ENCODE peak calls at places on chromosome 17, in six cellular contexts. One of them, this sample, is unnamed.

GRCh38 chr17:4073983-4074830 is 68.6 kb downstream of the ZZEF1 start:
- DNase-seq in germinal center: peak
- DNase-seq in suprapubic skin: no peak
- DNase-seq in fibroblast of pulmonary artery: no peak
- DNase-seq in transverse colon: peak
- DNase-seq in CD8-positive, alpha-beta T cell: no peak
- DNase-seq in this sample: no peak

GRCh38 chr17:56833023-56833811 is 503 bp downstream of the C17orf67 start:
- DNase-seq in germinal center: peak
- DNase-seq in suprapubic skin: peak
- DNase-seq in fibroblast of pulmonary artery: peak
- DNase-seq in transverse colon: peak
- DNase-seq in CD8-positive, alpha-beta T cell: peak
- DNase-seq in this sample: peak

GRCh38 chr17:42179911-42180410 is 981 bp downstream of the KCNH4 start:
- DNase-seq in germinal center: peak
- DNase-seq in suprapubic skin: peak
- DNase-seq in fibroblast of pulmonary artery: peak
- DNase-seq in transverse colon: peak
- DNase-seq in CD8-positive, alpha-beta T cell: no peak
- DNase-seq in this sample: no peak

GRCh38 chr17:14886200-14886739 is 378.9 kb downstream of the PMP22 start:
- DNase-seq in germinal center: no peak
- DNase-seq in suprapubic skin: no peak
- DNase-seq in fibroblast of pulmonary artery: peak
- DNase-seq in transverse colon: no peak
- DNase-seq in CD8-positive, alpha-beta T cell: no peak
- DNase-seq in this sample: no peak

GRCh38 chr17:8673621-8674020 is 43.1 kb upstream of the MYH10 start:
- DNase-seq in germinal center: no peak
- DNase-seq in suprapubic skin: no peak
- DNase-seq in fibroblast of pulmonary artery: peak
- DNase-seq in transverse colon: no peak
- DNase-seq in CD8-positive, alpha-beta T cell: no peak
- DNase-seq in this sample: no peak

GRCh38 chr17:19723967-19724366 is 7.6 kb upstream of the SLC47A2 start:
- DNase-seq in germinal center: no peak
- DNase-seq in suprapubic skin: peak
- DNase-seq in fibroblast of pulmonary artery: no peak
- DNase-seq in transverse colon: no peak
- DNase-seq in CD8-positive, alpha-beta T cell: no peak
- DNase-seq in this sample: no peak

GRCh38 chr17:73697872-73698271 is 53.6 kb upstream of the SDK2 start:
- DNase-seq in germinal center: no peak
- DNase-seq in suprapubic skin: peak
- DNase-seq in fibroblast of pulmonary artery: no peak
- DNase-seq in transverse colon: peak
- DNase-seq in CD8-positive, alpha-beta T cell: no peak
- DNase-seq in this sample: peak

GRCh38 chr17:65515512-65515911 is 45.9 kb downstream of the AXIN2 start:
- DNase-seq in germinal center: no peak
- DNase-seq in suprapubic skin: peak
- DNase-seq in fibroblast of pulmonary artery: no peak
- DNase-seq in transverse colon: no peak
- DNase-seq in CD8-positive, alpha-beta T cell: no peak
- DNase-seq in this sample: no peak

GRCh38 chr17:45288825-45289224 is 26.9 kb upstream of the SPATA32 start:
- DNase-seq in germinal center: no peak
- DNase-seq in suprapubic skin: peak
- DNase-seq in fibroblast of pulmonary artery: no peak
- DNase-seq in transverse colon: no peak
- DNase-seq in CD8-positive, alpha-beta T cell: no peak
- DNase-seq in this sample: no peak

GRCh38 chr17:1312261-1312870 is 32.9 kb downstream of the TRARG1 start:
- DNase-seq in germinal center: no peak
- DNase-seq in suprapubic skin: no peak
- DNase-seq in fibroblast of pulmonary artery: no peak
- DNase-seq in transverse colon: no peak
- DNase-seq in CD8-positive, alpha-beta T cell: no peak
- DNase-seq in this sample: no peak

GRCh38 chr17:44677136-44677535 is 12.4 kb downstream of the CCDC43 start:
- DNase-seq in germinal center: no peak
- DNase-seq in suprapubic skin: no peak
- DNase-seq in fibroblast of pulmonary artery: peak
- DNase-seq in transverse colon: no peak
- DNase-seq in CD8-positive, alpha-beta T cell: no peak
- DNase-seq in this sample: no peak

GRCh38 chr17:20028436-20028835 is 19.3 kb downstream of the SPECC1 start:
- DNase-seq in germinal center: no peak
- DNase-seq in suprapubic skin: no peak
- DNase-seq in fibroblast of pulmonary artery: peak
- DNase-seq in transverse colon: no peak
- DNase-seq in CD8-positive, alpha-beta T cell: no peak
- DNase-seq in this sample: no peak

GRCh38 chr17:64320613-64321553 is 57.8 kb upstream of the TEX2 start:
- DNase-seq in germinal center: peak
- DNase-seq in suprapubic skin: peak
- DNase-seq in fibroblast of pulmonary artery: peak
- DNase-seq in transverse colon: peak
- DNase-seq in CD8-positive, alpha-beta T cell: peak
- DNase-seq in this sample: peak

GRCh38 chr17:43772877-43773648 is 5.7 kb downstream of the DUSP3 start:
- DNase-seq in germinal center: no peak
- DNase-seq in suprapubic skin: no peak
- DNase-seq in fibroblast of pulmonary artery: peak
- DNase-seq in transverse colon: no peak
- DNase-seq in CD8-positive, alpha-beta T cell: no peak
- DNase-seq in this sample: no peak

GRCh38 chr17:1561420-1562177 is 993 bp downstream of the PITPNA start:
- DNase-seq in germinal center: peak
- DNase-seq in suprapubic skin: no peak
- DNase-seq in fibroblast of pulmonary artery: peak
- DNase-seq in transverse colon: no peak
- DNase-seq in CD8-positive, alpha-beta T cell: peak
- DNase-seq in this sample: no peak

GRCh38 chr17:37828313-37829124 is 83.7 kb upstream of the HNF1B start:
- DNase-seq in germinal center: no peak
- DNase-seq in suprapubic skin: no peak
- DNase-seq in fibroblast of pulmonary artery: peak
- DNase-seq in transverse colon: no peak
- DNase-seq in CD8-positive, alpha-beta T cell: no peak
- DNase-seq in this sample: no peak

GRCh38 chr17:28599311-28600184 is 723 bp upstream of the SPAG5 start:
- DNase-seq in germinal center: peak
- DNase-seq in suprapubic skin: peak
- DNase-seq in fibroblast of pulmonary artery: peak
- DNase-seq in transverse colon: peak
- DNase-seq in CD8-positive, alpha-beta T cell: peak
- DNase-seq in this sample: peak

GRCh38 chr17:34386343-34386924 is 23.4 kb upstream of the CCL1 start:
- DNase-seq in germinal center: no peak
- DNase-seq in suprapubic skin: no peak
- DNase-seq in fibroblast of pulmonary artery: no peak
- DNase-seq in transverse colon: no peak
- DNase-seq in CD8-positive, alpha-beta T cell: no peak
- DNase-seq in this sample: no peak

GRCh38 chr17:27471321-27472269 is 15.3 kb downstream of the KSR1 start:
- DNase-seq in germinal center: no peak
- DNase-seq in suprapubic skin: no peak
- DNase-seq in fibroblast of pulmonary artery: no peak
- DNase-seq in transverse colon: peak
- DNase-seq in CD8-positive, alpha-beta T cell: peak
- DNase-seq in this sample: peak

This sample was measured in HT-29.